ENCODE peak calls at places on chromosomes 12 and 14, in four cellular contexts. M, X, F and V are unnamed samples.

GRCh38 chr14:93936245-93936644 is 9.1 kb downstream of the FAM181A start:
- DNase-seq in M (no peak), F (no peak), X (no peak), V (no peak)

GRCh38 chr12:56377310-56377988 is 14.8 kb upstream of the APOF start:
- DNase-seq in M (peak; percentile 12), F (no peak), X (no peak), V (no peak)

GRCh38 chr14:105891631-105892452 is 365.5 kb downstream of the TMEM121 start:
- DNase-seq in F (no peak), X (no peak), M (no peak), V (no peak)

GRCh38 chr12:92299744-92300143 is 154.1 kb upstream of the BTG1 start:
- DNase-seq in F (no peak), X (no peak), M (no peak), V (no peak)

GRCh38 chr14:100526632-100527031 is 60.6 kb downstream of the BEGAIN start:
- DNase-seq in X (no peak), F (no peak), M (no peak), V (peak; percentile 30)

GRCh38 chr14:91119556-91120311 is 5.9 kb downstream of the DGLUCY start:
- DNase-seq in F (no peak), M (peak; percentile 81), X (no peak), V (no peak)

GRCh38 chr14:98984719-98985041 is 287.3 kb downstream of the BCL11B start:
- DNase-seq in M (no peak), X (peak; percentile 62), F (no peak), V (no peak)

GRCh38 chr12:131525795-131526508 is 184.9 kb upstream of the SFSWAP start:
- DNase-seq in F (no peak), X (no peak), M (no peak), V (no peak)

GRCh38 chr12:28800129-28800528 is 348.9 kb upstream of the FAR2 start:
- DNase-seq in M (no peak), F (no peak), X (no peak), V (no peak)

GRCh38 chr12:46413368-46413767 is 40.8 kb upstream of the SLC38A2 start:
- DNase-seq in M (no peak), X (no peak), F (no peak), V (no peak)

GRCh38 chr14:35879654-35880249 is 53.6 kb downstream of the BRMS1L start:
- DNase-seq in M (peak; percentile 18), F (no peak), X (no peak), V (no peak)

GRCh38 chr14:32709072-32709471 is 229.6 kb upstream of the NPAS3 start:
- DNase-seq in M (no peak), F (no peak), X (no peak), V (no peak)

GRCh38 chr14:24952851-24953666 is 96.9 kb downstream of the STXBP6 start:
- DNase-seq in F (no peak), X (no peak), M (no peak), V (no peak)

GRCh38 chr14:60926002-60926401 is 54.9 kb downstream of the TRMT5 start:
- DNase-seq in X (no peak), F (no peak), M (no peak), V (no peak)

GRCh38 chr12:91327136-91327535 is 144.5 kb upstream of the DCN start:
- DNase-seq in X (no peak), M (no peak), F (no peak), V (no peak)

GRCh38 chr14:80428171-80428570 is 216.9 kb upstream of the DIO2 start:
- DNase-seq in F (no peak), X (no peak), M (no peak), V (no peak)

GRCh38 chr14:22726012-22726411 is 40.5 kb upstream of the OXA1L start:
- DNase-seq in X (no peak), F (no peak), M (no peak), V (no peak)

GRCh38 chr14:64190974-64191502 is 103.1 kb downstream of the ESR2 start:
- DNase-seq in F (no peak), X (no peak), M (no peak), V (no peak)

GRCh38 chr14:94066089-94066676 is 14.8 kb downstream of the DDX24 start:
- DNase-seq in M (no peak), F (no peak), X (no peak), V (no peak)

GRCh38 chr14:48027115-48027514 is 351.7 kb upstream of the MDGA2 start:
- DNase-seq in F (no peak), X (no peak), M (no peak), V (no peak)

GRCh38 chr14:94346841-94347240 is 23.7 kb upstream of the SERPINA6 start:
- DNase-seq in M (no peak), X (no peak), F (no peak), V (no peak)

GRCh38 chr12:14986449-14986848 is 13.6 kb downstream of the PDE6H start:
- DNase-seq in M (no peak), X (no peak), F (no peak), V (no peak)

GRCh38 chr14:24136684-24137528 is 912 bp downstream of the PSME1 start:
- DNase-seq in M (no peak), F (no peak), X (no peak), V (no peak)

GRCh38 chr12:103288016-103288415 is 207.8 kb downstream of the C12orf42 start:
- DNase-seq in F (no peak), X (no peak), M (no peak), V (no peak)

GRCh38 chr12:94416613-94417012 is 43.1 kb downstream of the CEP83 start:
- DNase-seq in F (no peak), M (no peak), X (no peak), V (no peak)

GRCh38 chr12:128178971-128179370 is 88.0 kb upstream of the TMEM132C start:
- DNase-seq in X (no peak), M (no peak), F (no peak), V (no peak)

GRCh38 chr12:23028158-23028802 is 403.3 kb downstream of the ETNK1 start:
- DNase-seq in F (no peak), M (no peak), X (no peak), V (no peak)

GRCh38 chr12:51217133-51217967 is 512 bp downstream of the POU6F1 start:
- DNase-seq in X (peak; percentile 44), F (no peak), M (no peak), V (no peak)

GRCh38 chr14:96637521-96637920 is 135.3 kb downstream of the PAPOLA start:
- DNase-seq in F (no peak), M (no peak), X (no peak), V (peak; percentile 9)

GRCh38 chr12:104713444-104713843 is 244.6 kb downstream of the SLC41A2 start:
- DNase-seq in X (no peak), F (no peak), M (no peak), V (no peak)

GRCh38 chr12:127613056-127613455 is 653.9 kb upstream of the TMEM132C start:
- DNase-seq in M (no peak), F (no peak), X (no peak), V (no peak)

GRCh38 chr14:104424406-104425072 is 155.0 kb upstream of the C14orf180 start:
- DNase-seq in X (no peak), F (no peak), M (no peak), V (peak; percentile 12)

GRCh38 chr12:68971404-68971803 is 38.4 kb upstream of the CPM start:
- DNase-seq in F (no peak), M (no peak), X (no peak), V (no peak)

GRCh38 chr14:92471919-92472318 is 41.7 kb upstream of the RIN3 start:
- DNase-seq in M (peak; percentile 62), F (no peak), X (no peak), V (no peak)

GRCh38 chr12:108373111-108373510 is 34.0 kb upstream of the CMKLR1 start:
- DNase-seq in X (no peak), M (no peak), F (no peak), V (no peak)

GRCh38 chr12:76688001-76688400 is 75.9 kb upstream of the ZDHHC17 start:
- DNase-seq in F (no peak), X (no peak), M (no peak), V (no peak)

GRCh38 chr12:48815281-48816110 is 2.8 kb upstream of the CACNB3 start:
- DNase-seq in X (peak; percentile 2), F (no peak), M (peak; percentile 49), V (no peak)

GRCh38 chr12:27123642-27124041 is 41.3 kb upstream of the C12orf71 start:
- DNase-seq in X (no peak), M (no peak), F (no peak), V (no peak)

GRCh38 chr12:94689646-94690036 is 39.3 kb upstream of the TMCC3 start:
- DNase-seq in X (no peak), F (no peak), M (no peak), V (no peak)

GRCh38 chr14:88974991-88975835 is 150.8 kb downstream of the TTC8 start:
- DNase-seq in F (no peak), X (no peak), M (no peak), V (no peak)

GRCh38 chr12:44317651-44318126 is 481.8 kb downstream of the TMEM117 start:
- DNase-seq in F (no peak), M (peak; percentile 15), X (no peak), V (no peak)
- TF ChIP-seq CTCF in F (no peak), M (peak; percentile 54), X (no peak), V (no peak)

GRCh38 chr14:59422069-59422881 is 42.9 kb downstream of the GPR135 start:
- DNase-seq in X (no peak), M (no peak), F (no peak), V (no peak)
- TF ChIP-seq CTCF in X (no peak), M (peak; percentile 30), F (no peak), V (no peak)

GRCh38 chr12:49832836-49833421 is 4.7 kb upstream of the NCKAP5L start:
- DNase-seq in X (no peak), F (no peak), M (no peak), V (no peak)
- TF ChIP-seq CTCF in X (no peak), F (no peak), M (no peak), V (no peak)

GRCh38 chr12:84875241-84875640 is 37.4 kb downstream of the SLC6A15 start:
- DNase-seq in X (no peak), M (no peak), F (no peak), V (no peak)
- TF ChIP-seq CTCF in X (no peak), M (no peak), F (no peak), V (no peak)